ENCODE peak calls at places on chromosomes 2 and 18, in four cellular contexts. A is SK-MEL-5, E is breast epithelium, G is upper lobe of right lung. W is an unnamed sample.

GRCh38 chr2:127810156-127810636 is 775 bp downstream of the WDR33 start:
- DNase-seq in A (peak), E (no peak), G (no peak), W (no peak)

GRCh38 chr2:171409436-171409971 is 24.3 kb downstream of the METTL8 start:
- DNase-seq in A (peak), E (no peak), G (no peak), W (no peak)

GRCh38 chr18:63074987-63075404 is 244.6 kb downstream of the BCL2 start:
- DNase-seq in A (peak), E (peak), G (peak), W (peak)

GRCh38 chr18:35050004-35050623 is 8.9 kb downstream of the MAPRE2 start:
- DNase-seq in A (no peak), E (no peak), G (no peak), W (no peak)

GRCh38 chr2:189549440-189549832 is 31.1 kb downstream of the SLC40A1 start:
- DNase-seq in A (no peak), E (no peak), G (no peak), W (no peak)

GRCh38 chr18:62683935-62684334 is 31.4 kb upstream of the PHLPP1 start:
- DNase-seq in A (no peak), E (no peak), G (no peak), W (no peak)

GRCh38 chr2:236731767-236732580 is 162.3 kb downstream of the ACKR3 start:
- DNase-seq in A (peak), E (peak), G (no peak), W (no peak)

GRCh38 chr2:227461878-227462462 is 10.0 kb upstream of the AGFG1 start:
- DNase-seq in A (no peak), E (no peak), G (no peak), W (no peak)

GRCh38 chr2:28729698-28730097 is 21.9 kb upstream of the PPP1CB start:
- DNase-seq in A (no peak), E (no peak), G (no peak), W (no peak)

GRCh38 chr2:71454221-71455010 is 1.1 kb downstream of the DYSF start:
- DNase-seq in A (no peak), E (no peak), G (no peak), W (no peak)

GRCh38 chr2:180761224-180761623 is 219.2 kb upstream of the UBE2E3 start:
- DNase-seq in A (peak), E (no peak), G (no peak), W (no peak)

GRCh38 chr18:57841568-57841967 is 38.5 kb upstream of the ATP8B1 start:
- DNase-seq in A (no peak), E (no peak), G (no peak), W (no peak)

GRCh38 chr2:207330912-207331311 is 165.2 kb upstream of the KLF7 start:
- DNase-seq in A (peak), E (no peak), G (no peak), W (no peak)

GRCh38 chr2:85318222-85319182 is 9.3 kb downstream of the TGOLN2 start:
- DNase-seq in A (no peak), E (no peak), G (no peak), W (peak)

GRCh38 chr2:238290079-238290478 is 1.7 kb upstream of the PER2 start:
- DNase-seq in A (peak), E (peak), G (no peak), W (peak)

GRCh38 chr2:9952856-9953503 is 1.5 kb downstream of the GRHL1 start:
- DNase-seq in A (no peak), E (no peak), G (no peak), W (no peak)

GRCh38 chr2:231677632-231678104 is 30.7 kb upstream of the PTMA start:
- DNase-seq in A (peak), E (peak), G (peak), W (peak)

GRCh38 chr2:3290655-3291054 is 87.0 kb downstream of the EIPR1 start:
- DNase-seq in A (no peak), E (no peak), G (no peak), W (peak)

GRCh38 chr18:60122339-60122738 is 222.5 kb downstream of the PMAIP1 start:
- DNase-seq in A (no peak), E (no peak), G (no peak), W (no peak)

GRCh38 chr2:31784868-31785267 is 204.1 kb upstream of the SRD5A2 start:
- DNase-seq in A (no peak), E (no peak), G (no peak), W (no peak)

GRCh38 chr2:126908721-126909177 is 10.1 kb downstream of the TEX51 start:
- DNase-seq in A (no peak), E (no peak), G (peak), W (no peak)

GRCh38 chr2:37832590-37833197 is 92.4 kb upstream of the RMDN2 start:
- DNase-seq in A (peak), E (peak), G (peak), W (peak)

GRCh38 chr18:40670991-40671390 is 1284.0 kb upstream of the PIK3C3 start:
- DNase-seq in A (no peak), E (no peak), G (no peak), W (no peak)

W was measured in suprapubic skin.